ENCODE peak calls at places on chromosomes 12 and 14, in four cellular contexts. H, M, Y and B are unnamed samples.

GRCh38 chr14:92925446-92925845 is 2.5 kb downstream of the CHGA start:
- DNase-seq in H (no peak), M (no peak), Y (no peak), B (no peak)

GRCh38 chr14:72812292-72812851 is 81.5 kb downstream of the DPF3 start:
- DNase-seq in H (no peak), M (no peak), Y (no peak), B (no peak)

GRCh38 chr12:65495233-65495632 is 216.8 kb downstream of the MSRB3 start:
- DNase-seq in H (no peak), M (no peak), Y (no peak), B (no peak)

GRCh38 chr14:101228949-101229541 is 325.5 kb upstream of the RTL1 start:
- DNase-seq in H (no peak), M (no peak), Y (no peak), B (no peak)

GRCh38 chr12:46921048-46921753 is 95.4 kb upstream of the SLC38A4 start:
- DNase-seq in H (no peak), M (no peak), Y (no peak), B (no peak)

GRCh38 chr12:57744194-57744776 is 554 bp upstream of the TSPAN31 start:
- DNase-seq in H (no peak), M (peak), Y (peak), B (peak)

GRCh38 chr12:49805409-49805808 is 22.8 kb downstream of the NCKAP5L start:
- DNase-seq in H (no peak), M (no peak), Y (no peak), B (no peak)

GRCh38 chr14:30607156-30607780 is 14.9 kb upstream of the SCFD1 start:
- DNase-seq in H (no peak), M (no peak), Y (no peak), B (no peak)

GRCh38 chr14:22007278-22008097 is 333.9 kb upstream of the OR4E1 start:
- DNase-seq in H (no peak), M (no peak), Y (no peak), B (no peak)

GRCh38 chr14:104392001-104392395 is 187.6 kb upstream of the C14orf180 start:
- DNase-seq in H (no peak), M (no peak), Y (no peak), B (no peak)

GRCh38 chr12:15648564-15648963 is 140.6 kb downstream of the EPS8 start:
- DNase-seq in H (no peak), M (no peak), Y (no peak), B (no peak)

GRCh38 chr12:46409974-46410373 is 37.4 kb upstream of the SLC38A2 start:
- DNase-seq in H (no peak), M (no peak), Y (no peak), B (no peak)

GRCh38 chr14:96901227-96901626 is 104.0 kb downstream of the VRK1 start:
- DNase-seq in H (no peak), M (no peak), Y (peak), B (no peak)

GRCh38 chr12:15829949-15830348 is 40.8 kb upstream of the EPS8 start:
- DNase-seq in H (no peak), M (no peak), Y (no peak), B (no peak)

GRCh38 chr12:62631531-62632520 is 165.2 kb downstream of the MON2 start:
- DNase-seq in H (peak), M (no peak), Y (no peak), B (no peak)

GRCh38 chr12:57219993-57220728 is 3.6 kb downstream of the NXPH4 start:
- DNase-seq in H (no peak), M (peak), Y (no peak), B (no peak)

GRCh38 chr12:49552014-49552413 is 13.2 kb downstream of the KCNH3 start:
- DNase-seq in H (no peak), M (no peak), Y (no peak), B (no peak)

GRCh38 chr14:60485600-60486251 is at the start of gene C14orf39:
- DNase-seq in H (no peak), M (peak), Y (no peak), B (no peak)

GRCh38 chr14:61644834-61645233 is 50.5 kb upstream of the HIF1A start:
- DNase-seq in H (peak), M (no peak), Y (no peak), B (no peak)

GRCh38 chr12:83343767-83344166 is 657.1 kb downstream of the TMTC2 start:
- DNase-seq in H (no peak), M (no peak), Y (no peak), B (no peak)

GRCh38 chr12:66409195-66409871 is 107.0 kb downstream of the HELB start:
- DNase-seq in H (no peak), M (no peak), Y (no peak), B (peak)

GRCh38 chr14:95085321-95085720 is 72.0 kb downstream of the DICER1 start:
- DNase-seq in H (no peak), M (no peak), Y (no peak), B (no peak)

GRCh38 chr12:120817559-120818330 is 86.4 kb downstream of the SPPL3 start:
- DNase-seq in H (no peak), M (no peak), Y (no peak), B (no peak)

GRCh38 chr12:79451365-79451764 is 239.4 kb downstream of the PAWR start:
- DNase-seq in H (no peak), M (no peak), Y (no peak), B (no peak)

GRCh38 chr12:52949413-52950331 is 754 bp downstream of the KRT18 start:
- DNase-seq in H (no peak), M (peak), Y (no peak), B (peak)

GRCh38 chr12:45745861-45746277 is 16.4 kb downstream of the ARID2 start:
- DNase-seq in H (no peak), M (no peak), Y (no peak), B (no peak)

GRCh38 chr14:64549805-64550538 is at the start of gene PPP1R36:
- DNase-seq in H (peak), M (no peak), Y (no peak), B (peak)

GRCh38 chr14:95104911-95105310 is 52.4 kb downstream of the DICER1 start:
- DNase-seq in H (no peak), M (no peak), Y (no peak), B (no peak)

GRCh38 chr14:106883218-106883692 is 1356.9 kb downstream of the TMEM121 start:
- DNase-seq in H (no peak), M (peak), Y (no peak), B (peak)

GRCh38 chr12:52232233-52232915 is 669 bp upstream of the KRT7 start:
- DNase-seq in H (no peak), M (no peak), Y (no peak), B (no peak)

GRCh38 chr12:88575361-88575959 is 4.8 kb downstream of the KITLG start:
- DNase-seq in H (no peak), M (no peak), Y (no peak), B (no peak)

GRCh38 chr12:79358716-79359341 is 331.9 kb downstream of the PAWR start:
- DNase-seq in H (no peak), M (no peak), Y (no peak), B (no peak)

GRCh38 chr12:23909559-23909958 is 39.9 kb downstream of the SOX5 start:
- DNase-seq in H (no peak), M (no peak), Y (no peak), B (no peak)

GRCh38 chr14:74913986-74914573 is 9.0 kb downstream of the RPS6KL1 start:
- DNase-seq in H (no peak), M (no peak), Y (no peak), B (no peak)

GRCh38 chr12:1262008-1262407 is 271.0 kb downstream of the ERC1 start:
- DNase-seq in H (no peak), M (no peak), Y (no peak), B (no peak)
- TF ChIP-seq SPI1 in H (no peak), M (no peak), Y (no peak), B (peak)

GRCh38 chr12:59844775-59845174 is 248.9 kb downstream of the SLC16A7 start:
- DNase-seq in H (no peak), M (no peak), Y (no peak), B (no peak)
- TF ChIP-seq SPI1 in H (no peak), M (no peak), Y (no peak), B (no peak)

GRCh38 chr14:23056956-23057756 is at the start of gene CDH24:
- DNase-seq in H (peak), M (peak), Y (no peak), B (no peak)
- TF ChIP-seq SPI1 in H (no peak), M (no peak), Y (no peak), B (no peak)

GRCh38 chr14:100102156-100102785 is 37.0 kb downstream of the EVL start:
- DNase-seq in H (no peak), M (no peak), Y (no peak), B (no peak)
- TF ChIP-seq SPI1 in H (no peak), M (no peak), Y (no peak), B (no peak)

DNA sequence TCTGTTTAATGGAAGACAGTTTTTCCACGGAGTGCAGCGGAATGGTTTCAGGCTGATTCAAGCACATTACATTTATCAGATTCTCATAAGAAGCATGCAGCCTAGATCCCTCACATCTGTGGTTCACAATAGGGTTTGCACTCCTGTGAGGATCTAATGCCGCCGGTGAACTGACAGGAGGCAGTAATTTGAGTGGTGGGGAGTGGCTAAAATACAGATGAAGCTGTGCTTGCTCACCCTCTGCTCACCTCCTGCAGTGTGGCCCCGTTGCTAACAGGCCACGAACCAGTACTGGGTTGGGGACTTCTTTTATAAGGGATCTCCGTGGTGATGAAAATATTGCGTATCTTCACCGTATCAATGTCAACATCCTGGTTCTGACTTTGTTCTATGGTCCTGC is 107.8 kb downstream of the OTX2 start:
- DNase-seq in H (no peak), M (no peak), Y (no peak), B (no peak)
- TF ChIP-seq SPI1 in H (no peak), M (no peak), Y (no peak), B (no peak)

GRCh38 chr12:2314492-2314891 is 261.7 kb downstream of the CACNA1C start:
- DNase-seq in H (no peak), M (no peak), Y (no peak), B (no peak)

GRCh38 chr12:2319747-2320146 is 267.0 kb downstream of the CACNA1C start:
- DNase-seq in H (no peak), M (no peak), Y (no peak), B (no peak)

GRCh38 chr12:2319136-2319535 is 266.3 kb downstream of the CACNA1C start:
- DNase-seq in H (no peak), M (no peak), Y (no peak), B (no peak)

GRCh38 chr12:2317819-2318218 is 265.0 kb downstream of the CACNA1C start:
- DNase-seq in H (no peak), M (no peak), Y (no peak), B (no peak)

GRCh38 chr12:2318286-2318685 is 265.5 kb downstream of the CACNA1C start:
- DNase-seq in H (no peak), M (no peak), Y (no peak), B (no peak)
- TF ChIP-seq SPI1 in H (no peak), M (no peak), Y (no peak), B (no peak)

GRCh38 chr14:90983560-90983959 is 76.9 kb downstream of the RPS6KA5 start:
- DNase-seq in H (no peak), M (no peak), Y (no peak), B (no peak)
- TF ChIP-seq SPI1 in H (no peak), M (no peak), Y (no peak), B (no peak)

GRCh38 chr14:79467837-79468236 is 743.5 kb downstream of the DIO2 start:
- DNase-seq in H (no peak), M (no peak), Y (no peak), B (no peak)
- TF ChIP-seq SPI1 in H (no peak), M (no peak), Y (no peak), B (no peak)

DNA sequence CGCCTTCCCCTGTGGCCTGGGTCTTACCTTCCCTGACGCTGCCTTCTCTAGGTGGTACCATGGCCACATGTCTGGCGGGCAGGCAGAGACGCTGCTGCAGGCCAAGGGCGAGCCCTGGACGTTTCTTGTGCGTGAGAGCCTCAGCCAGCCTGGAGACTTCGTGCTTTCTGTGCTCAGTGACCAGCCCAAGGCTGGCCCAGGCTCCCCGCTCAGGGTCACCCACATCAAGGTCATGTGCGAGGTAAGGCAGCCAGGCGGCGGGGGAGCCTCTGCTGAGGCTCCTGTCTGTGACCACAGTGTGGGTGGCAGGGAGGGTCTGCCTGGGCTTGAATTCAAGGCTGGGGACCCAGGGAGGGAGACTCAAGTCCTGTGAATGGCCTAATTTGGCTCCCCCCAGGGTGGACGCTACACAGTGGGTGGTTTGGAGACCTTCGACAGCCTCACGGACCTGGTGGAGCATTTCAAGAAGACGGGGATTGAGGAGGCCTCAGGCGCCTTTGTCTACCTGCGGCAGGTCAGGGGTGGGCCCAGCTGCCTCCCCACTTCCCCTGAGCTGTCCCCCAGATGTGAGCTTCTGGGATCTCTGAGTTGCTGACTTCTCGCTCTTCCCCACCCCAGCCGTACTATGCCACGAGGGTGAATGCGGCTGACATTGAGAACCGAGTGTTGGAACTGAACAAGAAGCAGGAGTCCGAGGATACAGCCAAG is 3.8 kb downstream of the PTPN6 start:
- DNase-seq in H (no peak), M (no peak), Y (no peak), B (no peak)
- TF ChIP-seq SPI1 in H (no peak), M (no peak), Y (no peak), B (no peak)